ENCODE peak calls at places on chromosomes 6 and 20, in nine cellular contexts. H, A, Q, G, P, R, Y, F and S are unnamed samples. For H3K4me1, the result is how much of the 10 kb centered on the place peaks cover.

GRCh38 chr6:26183581-26184408 is 96.6 kb downstream of the HFE start:
- DNase-seq in H (peak), A (peak), Q (no peak), G (no peak), P (peak), R (peak), Y (peak), F (no peak), S (peak)

GRCh38 chr6:137870744-137871247 is 3.7 kb downstream of the TNFAIP3 start:
- DNase-seq in H (no peak), A (no peak), Q (no peak), G (no peak), P (no peak), R (no peak), Y (no peak), F (no peak), S (no peak)

GRCh38 chr6:157625764-157626163 is 197.3 kb upstream of the SNX9 start:
- DNase-seq in H (no peak), A (no peak), Q (no peak), G (no peak), P (no peak), R (no peak), Y (peak), F (no peak), S (no peak)

GRCh38 chr6:11575408-11576033 is 38.0 kb downstream of the TMEM170B start:
- DNase-seq in H (peak), A (peak), Q (no peak), G (peak), P (peak), R (peak), Y (peak), F (no peak), S (peak)

GRCh38 chr20:38725959-38726848 is 1.9 kb downstream of the SLC32A1 start:
- DNase-seq in H (peak), A (no peak), Q (no peak), G (peak), P (peak), R (no peak), Y (peak), F (no peak), S (peak)

GRCh38 chr6:27205375-27206278 is 41.9 kb upstream of the PRSS16 start:
- DNase-seq in H (no peak), A (no peak), Q (no peak), G (peak), P (no peak), R (no peak), Y (no peak), F (no peak), S (no peak)

GRCh38 chr20:36855241-36855657 is 20.7 kb upstream of the TLDC2 start:
- DNase-seq in H (no peak), A (no peak), Q (no peak), G (no peak), P (no peak), R (no peak), Y (no peak), F (no peak), S (no peak)

GRCh38 chr20:10790013-10790412 is 116.2 kb upstream of the JAG1 start:
- DNase-seq in H (no peak), A (no peak), Q (no peak), G (no peak), P (no peak), R (no peak), Y (no peak), F (no peak), S (no peak)

GRCh38 chr20:37968726-37969401 is 64.4 kb downstream of the TTI1 start:
- DNase-seq in H (no peak), A (no peak), Q (no peak), G (no peak), P (peak), R (no peak), Y (no peak), F (no peak), S (no peak)

GRCh38 chr20:44475372-44475693 is 341 bp upstream of the TTPAL start:
- DNase-seq in H (no peak), A (no peak), Q (no peak), G (no peak), P (no peak), R (no peak), Y (no peak), F (no peak), S (no peak)

GRCh38 chr6:116596815-116597214 is 19.5 kb upstream of the RSPH4A start:
- DNase-seq in H (no peak), A (no peak), Q (no peak), G (peak), P (no peak), R (no peak), Y (no peak), F (no peak), S (no peak)

GRCh38 chr20:63441777-63442493 is 30.5 kb downstream of the KCNQ2 start:
- DNase-seq in H (peak), A (peak), Q (no peak), G (no peak), P (peak), R (no peak), Y (no peak), F (no peak), S (peak)

GRCh38 chr6:101422811-101423210 is 29.3 kb downstream of the GRIK2 start:
- DNase-seq in H (no peak), A (no peak), Q (no peak), G (no peak), P (no peak), R (no peak), Y (no peak), F (no peak), S (no peak)

GRCh38 chr6:165847407-165848098 is 184.5 kb upstream of the PDE10A start:
- DNase-seq in H (peak), A (no peak), Q (no peak), G (no peak), P (no peak), R (no peak), Y (no peak), F (no peak), S (no peak)

GRCh38 chr6:154773610-154774089 is 40.4 kb downstream of the SCAF8 start:
- DNase-seq in H (no peak), A (peak), Q (no peak), G (no peak), P (no peak), R (no peak), Y (no peak), F (no peak), S (no peak)

GRCh38 chr6:116217069-116217468 is 36.8 kb downstream of the TSPYL4 start:
- DNase-seq in H (no peak), A (no peak), Q (no peak), G (peak), P (no peak), R (no peak), Y (no peak), F (no peak), S (no peak)

GRCh38 chr6:158769696-158770446 is 49.3 kb downstream of the EZR start:
- DNase-seq in H (no peak), A (no peak), Q (no peak), G (no peak), P (no peak), R (no peak), Y (no peak), F (peak), S (no peak)

GRCh38 chr6:1496092-1496491 is 106.7 kb downstream of the FOXF2 start:
- DNase-seq in H (no peak), A (no peak), Q (no peak), G (no peak), P (no peak), R (no peak), Y (no peak), F (no peak), S (no peak)

GRCh38 chr6:40353967-40354452 is 233.2 kb downstream of the LRFN2 start:
- DNase-seq in H (no peak), A (no peak), Q (no peak), G (no peak), P (peak), R (no peak), Y (no peak), F (no peak), S (peak)

DNA sequence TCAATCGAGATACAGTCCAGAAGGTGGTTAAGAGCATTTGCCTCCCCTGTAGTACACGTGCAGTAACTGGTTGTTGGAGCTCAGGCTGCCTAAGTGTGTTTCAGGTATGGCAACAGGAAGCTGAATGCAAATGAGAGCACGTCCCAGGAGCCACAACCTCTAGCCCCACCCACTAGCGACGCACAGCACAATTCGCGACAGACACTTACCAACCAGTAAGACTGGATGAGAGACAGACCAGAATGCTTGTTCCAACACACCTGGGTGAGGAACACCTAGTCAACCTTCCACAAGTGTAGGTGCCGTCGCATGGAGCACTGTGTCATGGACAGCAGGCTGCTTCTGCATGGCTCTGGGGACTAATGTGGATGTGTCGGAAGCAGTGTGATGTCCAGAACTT is 7.2 kb upstream of the SERPINB1 start:
- DNase-seq in H (peak), A (no peak), Q (no peak), G (peak), P (no peak), R (no peak), Y (no peak), F (no peak), S (no peak)
- H3K4me1 ChIP-seq in H (under half), A (under half), Q (under half), G (under half), P (under half), R (under half), Y (under half), F (under half), S (under half)

DNA sequence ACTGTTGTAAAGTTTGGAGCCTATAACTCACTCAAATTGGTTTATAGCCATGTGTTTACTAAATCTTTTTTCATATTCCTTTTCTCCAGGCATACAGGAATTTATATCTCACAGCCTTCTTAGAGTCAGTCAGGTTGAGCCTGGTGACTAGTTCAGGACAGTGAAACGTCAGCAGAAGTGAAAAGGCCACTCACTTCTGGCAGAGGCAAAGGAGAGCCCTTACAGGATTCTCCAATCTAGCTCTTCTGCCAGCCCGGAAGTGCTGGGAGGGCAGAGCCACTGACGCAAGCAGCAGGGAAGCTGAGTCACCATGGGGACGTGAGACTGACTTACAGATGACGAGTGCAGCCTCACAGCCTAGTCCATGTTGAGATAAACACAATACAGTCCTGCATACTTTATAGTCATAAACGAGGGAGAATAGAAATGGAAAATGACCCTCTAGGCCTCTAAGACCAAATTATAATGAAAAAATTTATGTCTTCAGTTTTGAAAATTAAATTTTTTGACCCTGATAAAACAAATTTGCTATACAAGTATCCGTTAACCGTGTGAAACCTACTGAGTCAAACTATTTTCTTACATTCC is 1.3 kb downstream of the PXT1 start:
- DNase-seq in H (peak), A (peak), Q (peak), G (peak), P (peak), R (peak), Y (peak), F (peak), S (peak)
- TF ChIP-seq POLR2A in H (no peak), A (peak), Q (no peak), G (peak), P (no peak), R (peak), Y (peak), F (peak), S (no peak)

DNA sequence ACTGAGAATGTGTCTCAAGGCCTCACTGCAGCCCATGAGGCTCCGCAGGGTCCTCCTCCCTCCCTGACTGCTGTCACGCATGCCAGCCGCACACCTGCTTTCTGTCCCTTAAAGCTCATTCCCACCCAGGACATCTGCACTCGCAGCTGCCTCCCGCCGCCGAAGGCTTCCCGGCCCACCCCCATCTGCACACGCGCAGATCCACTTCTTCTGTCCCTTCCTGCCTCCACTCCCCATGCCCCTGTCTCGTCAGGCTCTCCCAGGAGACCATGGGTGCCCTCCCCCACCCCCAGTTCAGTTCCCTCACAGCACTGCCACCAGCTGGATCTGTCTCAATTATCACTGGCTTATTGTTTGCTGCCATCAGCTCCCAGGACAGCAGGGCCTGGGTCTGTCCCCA is 63.0 kb downstream of the RIPOR3 start:
- DNase-seq in H (no peak), A (no peak), Q (no peak), G (no peak), P (no peak), R (no peak), Y (no peak), F (no peak), S (no peak)
- H3K27ac ChIP-seq in H (no peak), A (no peak), Q (no peak), G (no peak), P (no peak), R (no peak), Y (no peak), F (no peak), S (peak)

DNA sequence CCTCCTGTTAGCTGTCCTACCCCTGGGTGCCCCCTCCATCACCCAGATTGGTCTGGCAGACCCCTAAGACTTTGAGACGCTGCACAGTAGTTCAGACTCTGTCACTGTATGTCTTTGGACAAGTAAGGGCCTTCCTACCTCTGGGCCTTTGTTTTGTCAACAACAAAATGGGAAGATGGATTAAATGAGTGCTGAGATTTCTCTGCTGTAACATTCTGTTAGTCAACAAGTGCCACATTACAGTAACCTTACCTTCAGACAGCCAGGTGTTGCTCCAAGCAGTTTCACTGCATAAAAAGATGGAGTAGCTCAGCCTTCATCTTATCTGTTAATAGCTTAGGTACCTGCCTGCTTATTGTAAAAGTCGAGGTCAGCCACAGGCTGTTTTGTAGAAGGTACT is 16.0 kb downstream of the CHMP4B start:
- DNase-seq in H (no peak), A (no peak), Q (no peak), G (no peak), P (no peak), R (no peak), Y (no peak), F (no peak), S (no peak)
- H3K4me1 ChIP-seq in H (half or more), A (under half), Q (under half), G (under half), P (under half), R (under half), Y (under half), F (under half), S (half or more)

GRCh38 chr6:3162565-3163247 is 5.4 kb upstream of the TUBB2A start:
- DNase-seq in H (peak), A (no peak), Q (peak), G (peak), P (peak), R (peak), Y (peak), F (peak), S (peak)

GRCh38 chr6:3163248-3163594 is 5.9 kb upstream of the TUBB2A start:
- DNase-seq in H (no peak), A (no peak), Q (no peak), G (no peak), P (no peak), R (no peak), Y (no peak), F (no peak), S (no peak)

GRCh38 chr6:3157151-3157933 is at the start of gene TUBB2A:
- DNase-seq in H (peak), A (no peak), Q (peak), G (peak), P (peak), R (peak), Y (peak), F (peak), S (peak)

GRCh38 chr6:3162067-3162497 is 4.7 kb upstream of the TUBB2A start:
- DNase-seq in H (no peak), A (no peak), Q (no peak), G (peak), P (no peak), R (no peak), Y (no peak), F (no peak), S (no peak)

DNA sequence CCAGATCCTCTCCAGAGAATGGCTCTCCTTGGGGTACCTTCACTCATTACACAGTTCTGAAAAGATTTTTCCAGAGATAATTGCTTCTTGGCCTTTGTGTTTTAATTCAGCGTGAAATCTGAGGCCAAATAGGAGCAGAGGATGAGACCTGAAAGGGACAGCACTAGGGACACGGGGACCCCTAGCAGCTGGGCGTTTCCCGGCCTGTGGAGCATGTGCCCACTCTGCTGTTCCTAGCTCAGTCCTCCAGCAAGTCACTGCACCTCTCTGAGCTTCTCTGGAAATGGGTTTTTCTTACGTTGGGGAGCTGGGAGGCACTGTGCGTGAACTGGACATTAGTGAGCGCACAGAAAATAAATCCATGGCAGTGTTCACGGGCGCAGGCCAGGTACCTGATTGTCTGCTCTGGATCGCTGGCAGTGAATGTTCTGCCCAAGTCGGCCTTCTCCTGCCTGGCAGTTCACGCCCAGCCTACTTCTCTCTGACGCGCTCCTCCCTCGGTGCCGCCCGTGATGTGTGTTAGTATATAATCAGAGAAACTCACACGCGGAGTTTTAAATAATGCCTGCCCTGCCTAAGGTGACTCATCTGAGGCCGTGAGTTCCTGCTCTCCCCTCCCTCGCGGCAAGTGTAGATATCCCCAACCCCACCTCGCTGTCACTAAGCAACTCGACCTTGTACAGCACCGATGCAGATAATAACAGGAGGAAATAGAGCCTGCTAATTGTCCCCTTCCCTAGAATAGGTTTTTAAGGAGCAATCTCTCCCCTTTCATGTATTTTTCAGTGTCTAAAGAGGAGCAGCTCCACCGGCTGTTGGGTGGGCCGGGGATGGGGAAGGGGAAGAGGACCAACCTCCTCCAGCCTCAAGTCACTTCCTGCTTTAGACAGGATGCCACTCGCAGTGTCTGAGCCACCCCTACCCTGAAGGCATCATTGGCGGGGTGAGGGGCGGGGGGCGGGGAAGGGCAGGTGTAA is 2.7 kb upstream of the TUBB2A start:
- DNase-seq in H (peak), A (no peak), Q (peak), G (peak), P (no peak), R (no peak), Y (no peak), F (no peak), S (no peak)
- TF ChIP-seq POLR2A in H (peak), A (no peak), Q (no peak), G (peak), P (no peak), R (no peak), Y (no peak), F (no peak), S (peak)

DNA sequence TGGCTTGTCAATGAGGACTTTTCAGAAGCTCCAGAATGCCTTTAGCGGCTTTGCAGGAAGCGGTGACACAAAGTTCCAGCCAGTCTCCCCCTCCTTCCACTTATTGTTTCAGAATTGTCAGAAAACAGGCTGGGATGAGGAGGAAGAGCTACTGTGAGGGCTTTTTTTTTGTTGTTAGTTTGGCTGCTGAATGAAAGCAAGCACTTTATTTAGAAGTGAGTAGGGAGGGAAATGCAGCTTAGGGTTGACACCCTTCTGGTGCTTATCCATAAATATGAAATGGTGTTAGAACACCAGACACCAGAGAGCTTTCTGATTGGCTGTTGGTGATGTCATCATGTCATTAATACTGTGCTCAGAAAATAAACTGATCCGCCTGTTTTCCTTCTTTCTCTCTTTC is 251.5 kb downstream of the SOX4 start:
- DNase-seq in H (no peak), A (no peak), Q (no peak), G (peak), P (no peak), R (no peak), Y (no peak), F (no peak), S (no peak)
- H3K27ac ChIP-seq in H (no peak), A (no peak), Q (no peak), G (no peak), P (no peak), R (no peak), Y (peak), F (peak), S (no peak)

DNA sequence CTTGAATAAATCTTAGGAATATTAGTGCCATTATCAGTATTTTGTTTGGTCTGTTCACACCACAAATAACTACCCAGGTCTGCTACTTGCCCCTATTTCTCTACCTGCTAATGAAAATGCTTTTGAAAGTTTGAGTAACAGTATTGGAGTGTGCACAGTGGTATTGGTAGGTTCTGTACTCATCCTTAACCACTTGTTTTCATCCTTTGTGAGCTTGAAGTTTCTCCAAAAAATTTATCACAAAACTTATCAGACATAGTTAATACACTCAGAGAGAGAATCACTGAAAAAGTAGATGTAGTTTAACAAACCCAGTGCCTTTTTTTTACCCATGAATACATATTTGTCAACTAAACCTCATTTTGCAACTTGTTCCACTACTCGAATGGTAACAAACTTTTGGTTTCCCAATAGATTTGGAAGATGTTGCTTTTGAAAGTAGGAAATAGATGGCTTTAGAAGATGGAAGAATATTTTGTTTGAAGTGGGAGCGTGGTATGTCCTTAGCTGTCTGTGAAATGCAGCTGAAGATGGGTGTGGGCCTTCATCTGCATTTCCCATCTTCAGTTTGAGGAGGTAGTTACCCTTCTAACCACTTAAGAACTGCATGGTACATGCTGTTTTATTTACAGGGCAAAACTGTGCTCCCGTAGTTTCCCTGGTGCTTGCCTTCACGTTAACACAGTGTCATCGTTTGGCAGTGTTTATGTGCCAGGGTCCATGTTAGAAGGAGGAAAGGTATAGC is 9.0 kb downstream of the PTPN1 start:
- DNase-seq in H (no peak), A (no peak), Q (no peak), G (no peak), P (no peak), R (no peak), Y (no peak), F (no peak), S (no peak)
- H3K4me1 ChIP-seq in H (half or more), A (half or more), Q (under half), G (under half), P (under half), R (under half), Y (under half), F (under half), S (half or more)